ENCODE peak calls at places on chromosomes 4 and X, in four cellular contexts. J is stimulated activated naive CD4-positive, alpha-beta T cell; N is A549; D is GM13977. Z is an unnamed sample.

GRCh38 chr4:140095694-140096482 is 58.1 kb downstream of the MAML3 start:
- DNase-seq in J (peak), N (peak), D (peak), Z (no peak)

GRCh38 chrX:42176790-42177189 is 253.4 kb upstream of the CASK start:
- DNase-seq in J (no peak), N (no peak), D (no peak), Z (no peak)

GRCh38 chr4:184506527-184507121 is 32.3 kb upstream of the IRF2 start:
- DNase-seq in J (peak), D (peak), N (peak), Z (peak)

GRCh38 chr4:22991576-22991975 is 298.8 kb downstream of the GBA3 start:
- DNase-seq in D (no peak), J (no peak), N (no peak), Z (no peak)

GRCh38 chr4:150087007-150087406 is 8.8 kb downstream of the DCLK2 start:
- DNase-seq in D (no peak), N (no peak), J (no peak), Z (no peak)

GRCh38 chr4:69147334-69147733 is 51.1 kb downstream of the UGT2B7 start:
- DNase-seq in N (no peak), J (no peak), D (no peak), Z (no peak)

GRCh38 chr4:163755013-163755412 is 260.5 kb downstream of the TMA16 start:
- DNase-seq in N (no peak), J (peak), D (peak), Z (peak)

GRCh38 chr4:82825425-82825824 is 26.8 kb upstream of the SCD5 start:
- DNase-seq in N (no peak), J (no peak), D (no peak), Z (no peak)

GRCh38 chr4:152991361-152991760 is 55.2 kb downstream of the FHDC1 start:
- DNase-seq in J (no peak), N (no peak), D (no peak), Z (no peak)

GRCh38 chr4:10478621-10479020 is 21.4 kb upstream of the ZNF518B start:
- DNase-seq in N (no peak), D (no peak), J (no peak), Z (no peak)

GRCh38 chrX:100512471-100512870 is 72.3 kb upstream of the TNMD start:
- DNase-seq in J (peak), D (peak), N (peak), Z (no peak)

GRCh38 chr4:4499438-4500123 is 42.3 kb downstream of the STX18 start:
- DNase-seq in N (no peak), J (no peak), D (no peak), Z (no peak)

GRCh38 chr4:55876387-55876786 is 22.9 kb downstream of the EXOC1 start:
- DNase-seq in N (no peak), D (no peak), J (no peak), Z (no peak)

GRCh38 chr4:11635336-11635735 is 206.6 kb upstream of the HS3ST1 start:
- DNase-seq in J (no peak), N (no peak), D (no peak), Z (no peak)

GRCh38 chr4:7375427-7375826 is 59.3 kb downstream of the PSAPL1 start:
- DNase-seq in N (no peak), D (no peak), J (no peak), Z (no peak)

GRCh38 chrX:18041656-18042055 is 179.0 kb downstream of the BEND2 start:
- DNase-seq in D (no peak), N (no peak), J (no peak), Z (no peak)

GRCh38 chrX:63475200-63475599 is 124.1 kb upstream of the SPIN4 start:
- DNase-seq in N (no peak), D (no peak), J (no peak), Z (no peak)

GRCh38 chr4:176927117-176927516 is 134.4 kb upstream of the VEGFC start:
- DNase-seq in D (no peak), N (no peak), J (no peak), Z (no peak)

GRCh38 chr4:47926667-47927258 is 12.4 kb upstream of the NFXL1 start:
- DNase-seq in J (peak), D (peak), N (peak), Z (no peak)

GRCh38 chrX:2656243-2656836 is 34.8 kb upstream of the CD99 start:
- DNase-seq in D (no peak), N (no peak), J (no peak), Z (no peak)

GRCh38 chrX:100289159-100289558 is 120.9 kb downstream of the PCDH19 start:
- DNase-seq in J (no peak), D (no peak), N (no peak), Z (no peak)

GRCh38 chrX:123878177-123878576 is 18.3 kb downstream of the XIAP start:
- DNase-seq in J (peak), N (no peak), D (no peak), Z (no peak)

GRCh38 chrX:108359811-108360602 is 78.2 kb downstream of the COL4A6 start:
- DNase-seq in J (no peak), D (no peak), N (no peak), Z (no peak)

GRCh38 chr4:88792268-88792781 is 94.7 kb upstream of the NAP1L5 start:
- DNase-seq in J (no peak), N (peak), D (peak), Z (peak)

Z was measured in GM12878.